ENCODE peak calls at places on chromosomes 13 and 19, in eight cellular contexts. One of them, this sample, is unnamed.

GRCh38 chr19:40110570-40110969 is 19.8 kb upstream of the ZNF780A start:
- DNase-seq in choroid plexus epithelial cell: no peak
- DNase-seq in fibroblast of the aortic adventitia: no peak
- DNase-seq in GM12864: no peak
- DNase-seq in cardiac muscle cell: no peak
- DNase-seq in BJ: no peak
- DNase-seq in thoracic aorta: no peak
- DNase-seq in WTC11: no peak
- DNase-seq in this sample: no peak

GRCh38 chr13:66087149-66087780 is 1142.9 kb downstream of the PCDH9 start:
- DNase-seq in thoracic aorta: no peak
- DNase-seq in WTC11: no peak
- DNase-seq in choroid plexus epithelial cell: no peak
- DNase-seq in fibroblast of the aortic adventitia: peak
- DNase-seq in cardiac muscle cell: peak
- DNase-seq in BJ: no peak
- DNase-seq in GM12864: no peak
- DNase-seq in this sample: no peak

GRCh38 chr19:50427997-50428425 is 4.7 kb upstream of the MYBPC2 start:
- DNase-seq in GM12864: no peak
- DNase-seq in WTC11: peak
- DNase-seq in BJ: no peak
- DNase-seq in cardiac muscle cell: peak
- DNase-seq in choroid plexus epithelial cell: peak
- DNase-seq in fibroblast of the aortic adventitia: peak
- DNase-seq in thoracic aorta: no peak
- DNase-seq in this sample: no peak

GRCh38 chr19:1102407-1103106 is 1.2 kb upstream of the GPX4 start:
- DNase-seq in GM12864: peak
- DNase-seq in choroid plexus epithelial cell: peak
- DNase-seq in thoracic aorta: peak
- DNase-seq in WTC11: no peak
- DNase-seq in cardiac muscle cell: peak
- DNase-seq in fibroblast of the aortic adventitia: peak
- DNase-seq in BJ: peak
- DNase-seq in this sample: no peak

GRCh38 chr19:11964496-11964857 is 363 bp upstream of the ZNF763 start:
- DNase-seq in GM12864: no peak
- DNase-seq in choroid plexus epithelial cell: no peak
- DNase-seq in thoracic aorta: no peak
- DNase-seq in fibroblast of the aortic adventitia: no peak
- DNase-seq in cardiac muscle cell: no peak
- DNase-seq in WTC11: peak
- DNase-seq in BJ: no peak
- DNase-seq in this sample: no peak

GRCh38 chr19:53254451-53255341 is at the start of gene ZNF677:
- DNase-seq in cardiac muscle cell: peak
- DNase-seq in thoracic aorta: peak
- DNase-seq in choroid plexus epithelial cell: peak
- DNase-seq in WTC11: peak
- DNase-seq in BJ: peak
- DNase-seq in fibroblast of the aortic adventitia: peak
- DNase-seq in GM12864: no peak
- DNase-seq in this sample: peak

GRCh38 chr19:5480427-5480836 is 25.2 kb downstream of the ZNRF4 start:
- DNase-seq in choroid plexus epithelial cell: peak
- DNase-seq in cardiac muscle cell: peak
- DNase-seq in thoracic aorta: no peak
- DNase-seq in BJ: no peak
- DNase-seq in fibroblast of the aortic adventitia: no peak
- DNase-seq in GM12864: no peak
- DNase-seq in WTC11: peak
- DNase-seq in this sample: no peak

GRCh38 chr19:36771275-36772231 is 1.1 kb downstream of the ZNF850 start:
- DNase-seq in cardiac muscle cell: peak
- DNase-seq in choroid plexus epithelial cell: peak
- DNase-seq in fibroblast of the aortic adventitia: peak
- DNase-seq in thoracic aorta: peak
- DNase-seq in BJ: no peak
- DNase-seq in WTC11: peak
- DNase-seq in GM12864: peak
- DNase-seq in this sample: no peak

GRCh38 chr19:579842-580155 is 7.4 kb downstream of the BSG start:
- DNase-seq in fibroblast of the aortic adventitia: no peak
- DNase-seq in GM12864: no peak
- DNase-seq in WTC11: no peak
- DNase-seq in cardiac muscle cell: no peak
- DNase-seq in choroid plexus epithelial cell: no peak
- DNase-seq in thoracic aorta: no peak
- DNase-seq in BJ: no peak
- DNase-seq in this sample: no peak

DNA sequence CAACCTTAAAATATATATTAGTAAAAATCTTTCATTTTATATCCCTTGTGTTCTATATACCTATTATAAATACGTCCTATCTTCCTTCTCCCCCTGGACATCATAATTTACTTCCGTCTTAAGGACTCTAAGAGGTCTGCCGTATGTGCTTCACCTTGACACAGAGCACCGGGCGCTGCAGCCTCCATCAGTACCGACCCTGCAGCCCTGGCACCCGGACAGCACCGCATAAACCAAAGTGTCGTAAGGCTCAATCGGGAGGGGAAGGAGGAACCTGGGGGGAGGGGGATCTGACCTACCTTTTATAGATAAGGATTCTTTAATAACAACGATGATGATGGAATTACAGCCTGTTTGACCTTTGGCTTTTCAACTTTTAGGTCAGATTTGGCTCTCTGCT is 44.0 kb downstream of the EFNB2 start:
- DNase-seq in choroid plexus epithelial cell: no peak
- DNase-seq in cardiac muscle cell: no peak
- DNase-seq in thoracic aorta: no peak
- DNase-seq in fibroblast of the aortic adventitia: no peak
- DNase-seq in WTC11: no peak
- DNase-seq in GM12864: no peak
- DNase-seq in BJ: no peak
- DNase-seq in this sample: no peak
- TF ChIP-seq CTCF in choroid plexus epithelial cell: no peak
- TF ChIP-seq CTCF in cardiac muscle cell: no peak
- TF ChIP-seq CTCF in thoracic aorta: no peak
- TF ChIP-seq CTCF in fibroblast of the aortic adventitia: no peak
- TF ChIP-seq CTCF in WTC11: no peak
- TF ChIP-seq CTCF in GM12864: no peak
- TF ChIP-seq CTCF in BJ: no peak
- TF ChIP-seq CTCF in this sample: no peak

GRCh38 chr13:89574077-89574476 is 1773.4 kb upstream of the MIR17HG start:
- DNase-seq in GM12864: no peak
- DNase-seq in BJ: no peak
- DNase-seq in WTC11: no peak
- DNase-seq in cardiac muscle cell: no peak
- DNase-seq in thoracic aorta: no peak
- DNase-seq in fibroblast of the aortic adventitia: no peak
- DNase-seq in choroid plexus epithelial cell: no peak
- DNase-seq in this sample: no peak

GRCh38 chr13:89571676-89572075 is 1775.8 kb upstream of the MIR17HG start:
- DNase-seq in choroid plexus epithelial cell: no peak
- DNase-seq in fibroblast of the aortic adventitia: no peak
- DNase-seq in WTC11: no peak
- DNase-seq in BJ: no peak
- DNase-seq in GM12864: no peak
- DNase-seq in cardiac muscle cell: no peak
- DNase-seq in thoracic aorta: no peak
- DNase-seq in this sample: no peak

DNA sequence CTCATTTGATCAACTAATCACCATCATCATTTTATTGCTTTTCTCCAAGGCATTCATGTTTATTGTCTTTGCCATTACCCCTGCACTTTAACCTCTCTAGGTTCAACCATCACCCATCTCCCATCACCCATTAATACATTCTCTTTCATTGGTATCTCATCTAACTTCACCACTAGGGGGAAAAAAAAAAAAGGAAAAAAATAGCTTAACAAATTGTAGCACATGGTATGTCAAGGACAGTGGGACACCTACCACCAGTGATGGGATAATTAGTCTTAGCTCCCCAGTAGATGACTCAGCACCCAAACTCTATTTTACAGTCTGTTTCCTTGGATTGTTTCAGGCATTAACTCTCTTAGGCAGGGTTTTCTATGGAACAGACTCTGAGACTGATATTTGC is 1770.2 kb upstream of the MIR17HG start:
- DNase-seq in choroid plexus epithelial cell: no peak
- DNase-seq in GM12864: no peak
- DNase-seq in thoracic aorta: no peak
- DNase-seq in WTC11: no peak
- DNase-seq in BJ: no peak
- DNase-seq in fibroblast of the aortic adventitia: no peak
- DNase-seq in cardiac muscle cell: no peak
- DNase-seq in this sample: no peak
- TF ChIP-seq CTCF in choroid plexus epithelial cell: no peak
- TF ChIP-seq CTCF in GM12864: no peak
- TF ChIP-seq CTCF in thoracic aorta: no peak
- TF ChIP-seq CTCF in WTC11: no peak
- TF ChIP-seq CTCF in BJ: no peak
- TF ChIP-seq CTCF in fibroblast of the aortic adventitia: no peak
- TF ChIP-seq CTCF in cardiac muscle cell: no peak
- TF ChIP-seq CTCF in this sample: no peak

GRCh38 chr13:112066624-112067004 is 335 bp upstream of the SOX1 start:
- DNase-seq in choroid plexus epithelial cell: no peak
- DNase-seq in WTC11: peak
- DNase-seq in GM12864: no peak
- DNase-seq in cardiac muscle cell: peak
- DNase-seq in BJ: no peak
- DNase-seq in thoracic aorta: no peak
- DNase-seq in fibroblast of the aortic adventitia: no peak
- DNase-seq in this sample: peak

GRCh38 chr13:112067121-112067741 is at the start of gene SOX1:
- DNase-seq in thoracic aorta: no peak
- DNase-seq in GM12864: no peak
- DNase-seq in fibroblast of the aortic adventitia: no peak
- DNase-seq in BJ: no peak
- DNase-seq in WTC11: peak
- DNase-seq in choroid plexus epithelial cell: no peak
- DNase-seq in cardiac muscle cell: peak
- DNase-seq in this sample: no peak

GRCh38 chr13:112064222-112064621 is 2.7 kb upstream of the SOX1 start:
- DNase-seq in fibroblast of the aortic adventitia: no peak
- DNase-seq in WTC11: no peak
- DNase-seq in choroid plexus epithelial cell: no peak
- DNase-seq in BJ: no peak
- DNase-seq in GM12864: no peak
- DNase-seq in cardiac muscle cell: no peak
- DNase-seq in thoracic aorta: no peak
- DNase-seq in this sample: no peak

GRCh38 chr13:112065521-112065866 is 1.5 kb upstream of the SOX1 start:
- DNase-seq in choroid plexus epithelial cell: no peak
- DNase-seq in BJ: no peak
- DNase-seq in GM12864: no peak
- DNase-seq in WTC11: no peak
- DNase-seq in cardiac muscle cell: no peak
- DNase-seq in fibroblast of the aortic adventitia: no peak
- DNase-seq in thoracic aorta: no peak
- DNase-seq in this sample: no peak

GRCh38 chr13:112065867-112066623 is 904 bp upstream of the SOX1 start:
- DNase-seq in fibroblast of the aortic adventitia: no peak
- DNase-seq in GM12864: no peak
- DNase-seq in thoracic aorta: no peak
- DNase-seq in choroid plexus epithelial cell: no peak
- DNase-seq in WTC11: peak
- DNase-seq in BJ: no peak
- DNase-seq in cardiac muscle cell: no peak
- DNase-seq in this sample: no peak
- TF ChIP-seq CTCF in fibroblast of the aortic adventitia: no peak
- TF ChIP-seq CTCF in GM12864: no peak
- TF ChIP-seq CTCF in thoracic aorta: no peak
- TF ChIP-seq CTCF in choroid plexus epithelial cell: no peak
- TF ChIP-seq CTCF in WTC11: no peak
- TF ChIP-seq CTCF in BJ: no peak
- TF ChIP-seq CTCF in cardiac muscle cell: no peak
- TF ChIP-seq CTCF in this sample: no peak

GRCh38 chr19:55645512-55645881 is 2.0 kb downstream of the ZNF581 start:
- DNase-seq in fibroblast of the aortic adventitia: no peak
- DNase-seq in thoracic aorta: no peak
- DNase-seq in BJ: no peak
- DNase-seq in WTC11: no peak
- DNase-seq in cardiac muscle cell: no peak
- DNase-seq in choroid plexus epithelial cell: no peak
- DNase-seq in GM12864: no peak
- DNase-seq in this sample: no peak

GRCh38 chr19:55647732-55648656 is at the start of gene CCDC106:
- DNase-seq in thoracic aorta: no peak
- DNase-seq in fibroblast of the aortic adventitia: peak
- DNase-seq in GM12864: no peak
- DNase-seq in BJ: no peak
- DNase-seq in cardiac muscle cell: peak
- DNase-seq in choroid plexus epithelial cell: peak
- DNase-seq in WTC11: peak
- DNase-seq in this sample: no peak

GRCh38 chr19:55644842-55645511 is 1.5 kb downstream of the ZNF581 start:
- DNase-seq in cardiac muscle cell: no peak
- DNase-seq in BJ: no peak
- DNase-seq in WTC11: no peak
- DNase-seq in fibroblast of the aortic adventitia: no peak
- DNase-seq in choroid plexus epithelial cell: no peak
- DNase-seq in thoracic aorta: no peak
- DNase-seq in GM12864: no peak
- DNase-seq in this sample: no peak

GRCh38 chr19:55648657-55649578 is 906 bp downstream of the CCDC106 start:
- DNase-seq in WTC11: no peak
- DNase-seq in GM12864: no peak
- DNase-seq in BJ: no peak
- DNase-seq in choroid plexus epithelial cell: no peak
- DNase-seq in fibroblast of the aortic adventitia: no peak
- DNase-seq in thoracic aorta: no peak
- DNase-seq in cardiac muscle cell: no peak
- DNase-seq in this sample: no peak

DNA sequence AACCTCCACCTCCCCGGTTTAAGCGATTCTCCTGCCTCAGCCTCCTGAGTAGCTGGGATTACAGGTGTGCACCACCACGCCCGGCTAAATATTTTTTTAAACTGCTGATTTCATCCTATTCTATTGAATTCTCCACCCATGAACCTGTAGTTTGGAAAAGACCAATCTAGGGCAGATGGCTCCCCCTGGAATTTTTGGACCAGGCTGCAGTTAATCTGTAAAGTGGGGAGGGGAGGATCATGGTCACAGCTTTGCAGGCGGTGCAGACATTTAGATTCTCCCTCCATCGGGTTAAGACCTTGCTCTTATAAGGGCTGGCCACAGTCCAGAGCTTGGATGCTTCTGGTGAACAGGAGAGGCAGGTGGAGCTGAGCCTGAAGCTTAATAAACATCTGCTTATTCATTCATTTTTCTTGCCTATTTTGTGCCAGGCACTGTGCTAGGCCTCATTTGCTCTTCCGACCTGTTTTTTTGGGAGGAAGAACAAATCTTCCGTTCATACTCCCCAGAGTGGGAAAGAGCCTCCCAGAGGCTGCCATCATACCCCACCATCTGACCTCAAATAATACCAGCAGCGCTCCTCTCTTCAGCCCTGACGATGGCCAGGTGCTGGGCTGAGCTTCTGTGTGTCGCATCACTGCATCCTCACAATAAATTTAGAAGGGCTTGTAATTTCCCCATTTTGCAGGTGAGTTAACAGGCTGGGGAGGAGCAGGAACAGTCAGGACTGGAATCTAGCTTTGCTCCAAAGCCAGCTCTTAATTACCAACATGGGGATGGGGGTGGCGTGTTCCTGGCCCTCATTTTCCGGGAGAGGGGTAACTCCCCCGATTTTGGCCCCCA is 902 bp upstream of the CCDC106 start:
- DNase-seq in WTC11: no peak
- DNase-seq in cardiac muscle cell: no peak
- DNase-seq in choroid plexus epithelial cell: no peak
- DNase-seq in BJ: no peak
- DNase-seq in thoracic aorta: no peak
- DNase-seq in GM12864: no peak
- DNase-seq in fibroblast of the aortic adventitia: no peak
- DNase-seq in this sample: no peak
- TF ChIP-seq CTCF in WTC11: no peak
- TF ChIP-seq CTCF in cardiac muscle cell: no peak
- TF ChIP-seq CTCF in choroid plexus epithelial cell: no peak
- TF ChIP-seq CTCF in BJ: no peak
- TF ChIP-seq CTCF in thoracic aorta: no peak
- TF ChIP-seq CTCF in GM12864: no peak
- TF ChIP-seq CTCF in fibroblast of the aortic adventitia: no peak
- TF ChIP-seq CTCF in this sample: no peak